ENCODE peak calls at places on chromosome 5, in eight cellular contexts. E is iPS-NIHi11; I is NCI-H1105 treated with DMSO at 0.1 percent for 48 hours; B is stimulated activated CD4-positive, alpha-beta T cell treated with anti-CD3 and anti-CD28 coated beads, TNF-alpha, amount 100 ng/mL, for 1 hour; N is amniotic epithelial cell; W is cardiac septum; J is pons; X is NCI-H345. V is an unnamed sample.
A peak's percentile ranks its signal among the peaks of the same experiment; 100 is the strongest.

GRCh38 chr5:156402387-156402921 is 75.5 kb downstream of the SGCD start:
- DNase-seq in X (no peak), N (no peak), E (peak; percentile 72), B (peak; percentile 0), I (no peak), W (no peak), J (no peak), V (peak; percentile 49)

GRCh38 chr5:75337366-75338021 is 474 bp downstream of the HMGCR start:
- DNase-seq in I (no peak), N (peak; percentile 8), J (peak; percentile 26), B (no peak), W (peak; percentile 78), X (no peak), E (peak; percentile 13), V (no peak)

GRCh38 chr5:136295914-136296313 is 69.4 kb downstream of the TRPC7 start:
- DNase-seq in J (no peak), W (no peak), E (no peak), I (no peak), N (peak; percentile 24), X (no peak), B (no peak), V (no peak)

GRCh38 chr5:172603425-172603824 is 37.6 kb upstream of the NEURL1B start:
- DNase-seq in X (no peak), I (no peak), N (peak; percentile 40), E (no peak), J (no peak), W (peak; percentile 75), B (no peak), V (no peak)

GRCh38 chr5:66518753-66519152 is 77.4 kb upstream of the MAST4 start:
- DNase-seq in X (peak; percentile 9), I (no peak), W (no peak), B (no peak), J (no peak), E (no peak), N (peak; percentile 5), V (no peak)

GRCh38 chr5:144484124-144484897 is 313.6 kb downstream of the KCTD16 start:
- DNase-seq in E (no peak), B (no peak), J (no peak), W (no peak), N (peak; percentile 71), I (no peak), X (no peak), V (no peak)

GRCh38 chr5:168023190-168023589 is 268.3 kb upstream of the WWC1 start:
- DNase-seq in E (peak; percentile 12), X (no peak), B (no peak), I (no peak), J (peak; percentile 83), N (no peak), W (peak; percentile 87), V (no peak)

GRCh38 chr5:112018846-112019245 is 261.9 kb upstream of the NREP start:
- DNase-seq in E (no peak), J (no peak), B (no peak), N (no peak), X (no peak), I (no peak), W (no peak), V (no peak)

GRCh38 chr5:115377468-115378217 is 81.2 kb upstream of the CCDC112 start:
- DNase-seq in W (no peak), J (peak; percentile 57), N (peak; percentile 96), X (no peak), B (no peak), E (no peak), I (no peak), V (no peak)